ENCODE peak calls at places on chromosomes 5 and 9, in nine cellular contexts. V is LHCN-M2; W is kidney tubule cell; C is H9; I is NCI-H2081; M is T-cell; G is Daoy; O is stimulated activated CD4-positive, alpha-beta T cell treated with anti-CD3 and anti-CD28 coated beads, Interleukin-12 subunit alpha, Interleukin-12 subunit beta, amount 100 ng/mL, for 4 hours; T is activated T-helper 1 cell treated with anti-CD3 and anti-CD28 coated beads, Interleukin-2, amount 50 U/mL, for 16 hours. Y is an unnamed sample.

GRCh38 chr5:107169871-107170270 is 500.9 kb downstream of the EFNA5 start:
- DNase-seq in M (no peak), C (no peak), T (no peak), W (no peak), O (no peak), I (no peak), G (no peak), V (no peak), Y (no peak)

GRCh38 chr9:14347408-14348224 is 33.7 kb upstream of the NFIB start:
- DNase-seq in T (no peak), C (peak; percentile 75), O (no peak), G (peak; percentile 49), V (peak; percentile 31), M (no peak), I (no peak), W (peak; percentile 55), Y (peak; percentile 50)

GRCh38 chr5:83493644-83494043 is 22.1 kb downstream of the VCAN start:
- DNase-seq in I (no peak), C (no peak), T (no peak), M (no peak), V (no peak), O (no peak), G (no peak), W (no peak), Y (no peak)

GRCh38 chr5:139696167-139696893 is 48.2 kb downstream of the CXXC5 start:
- DNase-seq in W (no peak), G (peak; percentile 75), O (no peak), M (no peak), T (no peak), C (peak; percentile 42), V (no peak), I (no peak), Y (no peak)

GRCh38 chr5:1035421-1036405 is 27.1 kb downstream of the NKD2 start:
- DNase-seq in W (no peak), V (no peak), O (no peak), T (no peak), M (no peak), G (no peak), I (no peak), C (no peak), Y (no peak)

GRCh38 chr9:36817160-36817834 is 216.8 kb downstream of the PAX5 start:
- DNase-seq in C (no peak), W (no peak), V (no peak), O (no peak), T (no peak), I (no peak), G (no peak), M (no peak), Y (no peak)

GRCh38 chr5:110335361-110336046 is 391.0 kb downstream of the TMEM232 start:
- DNase-seq in O (no peak), T (no peak), V (peak; percentile 24), G (no peak), I (no peak), C (no peak), W (no peak), M (no peak), Y (peak; percentile 17)

GRCh38 chr5:56763711-56764466 is 51.5 kb upstream of the MAP3K1 start:
- DNase-seq in M (no peak), T (no peak), V (peak; percentile 27), I (no peak), W (peak; percentile 72), O (no peak), C (no peak), G (peak; percentile 8), Y (peak; percentile 29)

GRCh38 chr9:133420392-133420827 is 1.8 kb upstream of the ADAMTS13 start:
- DNase-seq in C (no peak), I (no peak), T (no peak), G (no peak), V (no peak), W (no peak), O (no peak), M (no peak), Y (no peak)

Y was measured in fibroblast of lung.